ENCODE peak calls at places on chromosomes 4 and X, in five cellular contexts. N is hepatocyte, R is HepG2, C is breast epithelium, X is lower lobe of right lung. P is an unnamed sample.

GRCh38 chrX:129958814-129959492 is 23.5 kb upstream of the BCORL1 start:
- DNase-seq in X (no peak), N (no peak), R (no peak), C (no peak), P (no peak)

GRCh38 chr4:2954358-2955185 is 8.6 kb downstream of the NOP14 start:
- DNase-seq in R (no peak), N (no peak), C (no peak), X (no peak), P (peak)

GRCh38 chrX:119870626-119871131 is 854 bp downstream of the RNF113A start:
- DNase-seq in X (peak), C (no peak), R (peak), N (peak), P (no peak)

GRCh38 chr4:20074450-20074849 is 177.3 kb upstream of the SLIT2 start:
- DNase-seq in C (no peak), R (no peak), X (no peak), N (peak), P (no peak)

GRCh38 chr4:54661686-54662085 is 3.9 kb downstream of the KIT start:
- DNase-seq in C (no peak), X (no peak), R (no peak), N (no peak), P (no peak)

GRCh38 chr4:147787204-147787603 is 55.3 kb downstream of the ARHGAP10 start:
- DNase-seq in X (no peak), R (no peak), C (no peak), N (no peak), P (no peak)

GRCh38 chrX:139826065-139827044 is 106.5 kb downstream of the ATP11C start:
- DNase-seq in X (no peak), C (no peak), R (no peak), N (no peak), P (no peak)

GRCh38 chr4:109406337-109406931 is 27.2 kb upstream of the SEC24B start:
- DNase-seq in C (no peak), R (peak), N (peak), X (no peak), P (no peak)

GRCh38 chrX:12894074-12894691 is 12.2 kb upstream of the TLR8 start:
- DNase-seq in X (peak), R (peak), C (no peak), N (peak), P (peak)

GRCh38 chr4:153705743-153706468 is 21.8 kb downstream of the TLR2 start:
- DNase-seq in N (no peak), X (no peak), C (no peak), R (no peak), P (no peak)

GRCh38 chr4:122728781-122729330 is 3.6 kb upstream of the BBS12 start:
- DNase-seq in R (no peak), N (no peak), X (no peak), C (no peak), P (no peak)

GRCh38 chr4:112270643-112271484 is 14.8 kb downstream of the TIFA start:
- DNase-seq in N (no peak), X (no peak), C (no peak), R (no peak), P (no peak)

GRCh38 chr4:40321671-40322131 is 13.4 kb upstream of the CHRNA9 start:
- DNase-seq in R (no peak), X (no peak), C (no peak), N (no peak), P (no peak)

GRCh38 chr4:13454786-13455185 is 29.4 kb downstream of the RAB28 start:
- DNase-seq in N (no peak), X (no peak), C (no peak), R (no peak), P (no peak)

GRCh38 chr4:47744843-47745382 is 93.0 kb downstream of the CORIN start:
- DNase-seq in N (no peak), X (no peak), C (no peak), R (no peak), P (no peak)

GRCh38 chrX:13101439-13102139 is 57.2 kb upstream of the FAM9C start:
- DNase-seq in N (peak), R (no peak), C (peak), X (peak), P (no peak)

GRCh38 chrX:152025656-152026440 is 51.4 kb upstream of the GABRE start:
- DNase-seq in R (no peak), C (no peak), X (no peak), N (no peak), P (peak)

DNA sequence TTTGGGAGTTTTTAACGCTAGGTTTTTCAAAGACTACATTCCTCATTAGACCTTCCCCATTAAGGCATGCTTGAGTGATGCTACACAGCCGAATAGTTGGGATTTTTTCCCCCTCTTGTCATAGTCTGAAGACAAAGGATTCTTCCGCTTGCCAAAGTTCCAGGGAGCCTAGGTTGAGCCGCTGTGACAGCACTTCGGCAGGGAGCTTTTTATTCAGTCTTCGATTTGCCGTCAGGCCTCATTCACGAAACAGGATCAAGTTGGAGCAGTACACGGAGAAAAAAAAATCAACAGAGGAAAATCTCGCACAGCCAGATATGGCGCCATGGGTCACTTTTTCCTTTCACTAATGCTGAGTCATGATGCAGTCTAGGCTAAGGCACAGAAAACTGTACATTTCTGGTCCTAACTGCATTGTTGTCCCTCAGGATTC is 24.3 kb downstream of the SHROOM3 start:
- DNase-seq in N (peak), X (no peak), C (no peak), R (no peak), P (no peak)
- H3K27ac ChIP-seq in N (peak), X (peak), C (peak), R (no peak), P (peak)

GRCh38 chrX:21225643-21226042 is 148.6 kb upstream of the CNKSR2 start:
- DNase-seq in N (no peak), R (no peak), X (no peak), C (no peak), P (no peak)
- H3K27ac ChIP-seq in N (no peak), R (no peak), X (no peak), C (no peak), P (no peak)

GRCh38 chrX:1062351-1062750 is 150.1 kb downstream of the CRLF2 start:
- DNase-seq in C (no peak), N (no peak), R (no peak), X (no peak), P (no peak)

GRCh38 chrX:1059576-1060561 is 152.6 kb downstream of the CRLF2 start:
- DNase-seq in C (no peak), N (no peak), R (no peak), X (no peak), P (no peak)

DNA sequence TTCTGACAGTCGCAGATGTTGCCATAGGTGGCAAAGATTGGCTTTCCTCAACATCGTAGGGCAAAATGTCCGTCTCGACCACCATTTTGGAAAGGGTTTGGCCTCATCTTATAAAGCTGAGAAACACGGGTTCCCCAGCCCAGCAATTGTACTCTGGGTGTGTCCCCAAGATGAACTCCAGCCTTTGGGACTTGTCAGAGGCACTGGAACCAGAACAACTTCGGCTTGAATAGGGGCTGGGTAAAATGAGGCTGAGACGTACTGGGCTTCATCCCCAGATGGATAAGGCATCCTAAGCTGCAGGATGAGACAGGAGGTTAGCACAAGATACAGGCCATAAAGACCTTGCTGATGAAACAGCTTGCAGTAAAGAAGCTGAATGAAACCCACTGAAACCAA is 151.9 kb downstream of the CRLF2 start:
- DNase-seq in R (no peak), N (no peak), C (no peak), X (no peak), P (no peak)
- H3K27ac ChIP-seq in R (no peak), N (no peak), C (no peak), X (no peak), P (no peak)

GRCh38 chr4:7860600-7861158 is 79.0 kb downstream of the AFAP1 start:
- DNase-seq in N (no peak), C (no peak), X (no peak), R (no peak), P (no peak)
- H3K27ac ChIP-seq in N (peak), C (no peak), X (no peak), R (no peak), P (no peak)

DNA sequence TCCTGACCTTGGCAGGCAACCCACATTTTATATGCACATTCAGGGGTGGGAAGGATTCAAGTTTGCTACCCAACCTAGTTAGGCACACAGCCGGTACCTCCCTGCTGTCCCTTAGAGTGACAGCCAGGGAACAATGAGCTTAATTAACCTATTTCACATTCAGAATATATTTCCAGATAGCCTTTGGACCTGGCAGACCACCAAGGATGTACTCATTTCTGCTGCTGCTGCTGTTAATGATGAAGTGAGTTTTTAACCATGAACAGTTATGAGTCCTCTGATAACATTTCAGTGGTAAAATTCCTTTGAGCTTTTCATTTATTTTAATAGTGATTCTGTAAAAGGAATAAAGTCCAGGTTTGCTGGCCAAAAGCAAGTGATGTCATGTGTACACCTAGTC is 202.3 kb downstream of the ARHGAP24 start:
- DNase-seq in N (no peak), X (no peak), C (no peak), R (no peak), P (no peak)
- H3K27ac ChIP-seq in N (no peak), X (no peak), C (no peak), R (no peak), P (no peak)

DNA sequence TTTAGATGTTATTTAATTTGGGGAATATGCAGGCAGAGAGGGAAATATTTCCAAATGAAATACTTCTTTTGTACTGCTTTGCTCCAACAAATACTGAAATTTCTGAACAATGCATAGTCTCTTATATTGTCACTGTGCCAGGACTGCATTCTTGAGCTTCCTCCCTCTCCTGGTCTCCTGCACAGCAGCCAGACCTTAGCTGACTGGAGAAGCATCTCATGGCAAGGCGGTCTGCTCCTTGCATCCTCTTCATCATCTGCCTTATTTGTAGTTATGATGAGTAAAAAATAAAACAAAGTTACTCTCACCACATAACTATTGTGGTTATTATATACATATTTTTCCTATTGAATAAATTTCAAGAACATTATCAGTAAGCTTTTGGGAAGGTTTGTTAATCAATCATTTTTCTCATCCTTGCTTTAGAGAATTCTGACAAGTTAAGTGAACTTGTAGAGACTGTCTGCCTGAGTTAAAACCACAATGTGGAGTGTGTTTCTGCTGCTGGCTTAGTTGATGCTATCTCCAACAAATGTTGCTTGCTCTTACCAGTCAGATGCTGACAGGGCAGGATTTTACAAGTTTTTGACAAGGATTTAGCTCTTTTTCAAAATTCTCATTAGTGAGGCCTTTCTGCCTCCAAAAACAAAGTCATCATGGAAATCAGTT is 153.6 kb downstream of the SOWAHB start:
- DNase-seq in C (no peak), X (no peak), N (no peak), R (no peak), P (no peak)
- H3K27ac ChIP-seq in C (peak), X (no peak), N (no peak), R (no peak), P (no peak)